ENCODE peak calls at places on chromosomes 16 and 17, in seven cellular contexts. One of them, this sample, is unnamed.

GRCh38 chr16:11572301-11572995 is 14.3 kb downstream of the LITAF start:
- DNase-seq in HCT116: no peak
- DNase-seq in SK-N-SH: no peak
- DNase-seq in HL-60: no peak
- DNase-seq in GM12891: no peak
- DNase-seq in GM12892: no peak
- DNase-seq in stomach: no peak
- DNase-seq in this sample: no peak

GRCh38 chr16:5196204-5196603 is 98.6 kb upstream of the EEF2KMT start:
- DNase-seq in GM12892: no peak
- DNase-seq in GM12891: no peak
- DNase-seq in SK-N-SH: no peak
- DNase-seq in HCT116: no peak
- DNase-seq in stomach: no peak
- DNase-seq in HL-60: no peak
- DNase-seq in this sample: no peak

GRCh38 chr16:22955461-22956145 is 141.6 kb downstream of the HS3ST2 start:
- DNase-seq in HCT116: no peak
- DNase-seq in HL-60: no peak
- DNase-seq in stomach: no peak
- DNase-seq in SK-N-SH: peak; percentile 67
- DNase-seq in GM12892: no peak
- DNase-seq in GM12891: no peak
- DNase-seq in this sample: no peak

GRCh38 chr17:19389386-19389785 is 2.4 kb upstream of the MFAP4 start:
- DNase-seq in HL-60: no peak
- DNase-seq in GM12892: no peak
- DNase-seq in GM12891: no peak
- DNase-seq in stomach: no peak
- DNase-seq in HCT116: no peak
- DNase-seq in SK-N-SH: no peak
- DNase-seq in this sample: peak; percentile 27

GRCh38 chr16:82405696-82406095 is 221.1 kb upstream of the CDH13 start:
- DNase-seq in stomach: no peak
- DNase-seq in HCT116: no peak
- DNase-seq in GM12892: no peak
- DNase-seq in SK-N-SH: no peak
- DNase-seq in GM12891: no peak
- DNase-seq in HL-60: no peak
- DNase-seq in this sample: no peak

GRCh38 chr16:79139799-79140198 is 460.7 kb downstream of the MAF start:
- DNase-seq in GM12892: no peak
- DNase-seq in HCT116: no peak
- DNase-seq in GM12891: no peak
- DNase-seq in SK-N-SH: no peak
- DNase-seq in HL-60: no peak
- DNase-seq in stomach: no peak
- DNase-seq in this sample: no peak

GRCh38 chr16:82386771-82387170 is 216.7 kb upstream of the MPHOSPH6 start:
- DNase-seq in SK-N-SH: no peak
- DNase-seq in stomach: no peak
- DNase-seq in GM12891: no peak
- DNase-seq in HCT116: no peak
- DNase-seq in GM12892: no peak
- DNase-seq in HL-60: no peak
- DNase-seq in this sample: no peak

GRCh38 chr16:1073262-1073558 is 663 bp downstream of the SSTR5 start:
- DNase-seq in GM12891: no peak
- DNase-seq in SK-N-SH: no peak
- DNase-seq in stomach: no peak
- DNase-seq in HCT116: no peak
- DNase-seq in GM12892: no peak
- DNase-seq in HL-60: no peak
- DNase-seq in this sample: no peak

GRCh38 chr17:58370716-58371115 is 18.7 kb upstream of the SUPT4H1 start:
- DNase-seq in HL-60: no peak
- DNase-seq in GM12892: no peak
- DNase-seq in stomach: no peak
- DNase-seq in GM12891: no peak
- DNase-seq in SK-N-SH: no peak
- DNase-seq in HCT116: no peak
- DNase-seq in this sample: no peak

GRCh38 chr16:3458278-3458851 is 14.9 kb downstream of the NAA60 start:
- DNase-seq in GM12892: no peak
- DNase-seq in SK-N-SH: no peak
- DNase-seq in stomach: no peak
- DNase-seq in GM12891: no peak
- DNase-seq in HCT116: no peak
- DNase-seq in HL-60: no peak
- DNase-seq in this sample: no peak

DNA sequence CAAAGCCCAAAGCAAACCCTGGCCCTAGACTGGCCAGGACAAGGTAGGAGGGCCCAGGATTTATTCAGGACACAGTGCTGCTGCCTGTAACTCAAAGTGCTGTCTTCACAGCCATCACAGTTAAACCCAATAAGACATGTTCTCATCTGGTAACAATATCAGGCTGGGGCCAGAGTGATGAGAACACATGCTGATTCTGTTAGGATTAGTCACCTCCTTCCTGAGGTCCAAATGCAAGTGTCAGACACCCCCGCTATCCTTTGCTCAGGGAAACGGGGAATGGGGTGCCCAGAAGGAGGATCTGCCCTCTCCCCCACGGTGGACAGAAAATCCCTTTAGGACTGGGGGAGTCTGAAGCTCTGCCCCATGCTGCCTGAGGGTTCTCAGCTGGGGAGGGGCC is 9.6 kb downstream of the ZDHHC1 start:
- DNase-seq in stomach: no peak
- DNase-seq in HCT116: no peak
- DNase-seq in GM12892: no peak
- DNase-seq in SK-N-SH: peak; percentile 54
- DNase-seq in GM12891: no peak
- DNase-seq in HL-60: no peak
- DNase-seq in this sample: no peak
- TF ChIP-seq POLR2AphosphoS5 in stomach: no peak
- TF ChIP-seq POLR2AphosphoS5 in HCT116: no peak
- TF ChIP-seq POLR2AphosphoS5 in GM12892: no peak
- TF ChIP-seq POLR2AphosphoS5 in SK-N-SH: peak; percentile 74
- TF ChIP-seq POLR2AphosphoS5 in GM12891: no peak
- TF ChIP-seq POLR2AphosphoS5 in HL-60: no peak
- TF ChIP-seq POLR2AphosphoS5 in this sample: no peak

GRCh38 chr17:61253937-61254677 is 145.5 kb upstream of the TBX2 start:
- DNase-seq in SK-N-SH: no peak
- DNase-seq in GM12892: no peak
- DNase-seq in HCT116: no peak
- DNase-seq in GM12891: no peak
- DNase-seq in HL-60: no peak
- DNase-seq in stomach: no peak
- DNase-seq in this sample: no peak

GRCh38 chr17:61251939-61252865 is 147.4 kb upstream of the TBX2 start:
- DNase-seq in HCT116: no peak
- DNase-seq in GM12892: no peak
- DNase-seq in HL-60: peak; percentile 97
- DNase-seq in SK-N-SH: peak; percentile 42
- DNase-seq in stomach: peak; percentile 76
- DNase-seq in GM12891: no peak
- DNase-seq in this sample: peak; percentile 87

GRCh38 chr17:61254894-61255293 is 144.7 kb upstream of the TBX2 start:
- DNase-seq in HCT116: no peak
- DNase-seq in stomach: no peak
- DNase-seq in GM12892: no peak
- DNase-seq in SK-N-SH: no peak
- DNase-seq in HL-60: no peak
- DNase-seq in GM12891: no peak
- DNase-seq in this sample: no peak

GRCh38 chr17:61255609-61256008 is 144.0 kb upstream of the TBX2 start:
- DNase-seq in HL-60: no peak
- DNase-seq in SK-N-SH: no peak
- DNase-seq in HCT116: no peak
- DNase-seq in stomach: no peak
- DNase-seq in GM12891: no peak
- DNase-seq in GM12892: no peak
- DNase-seq in this sample: no peak

DNA sequence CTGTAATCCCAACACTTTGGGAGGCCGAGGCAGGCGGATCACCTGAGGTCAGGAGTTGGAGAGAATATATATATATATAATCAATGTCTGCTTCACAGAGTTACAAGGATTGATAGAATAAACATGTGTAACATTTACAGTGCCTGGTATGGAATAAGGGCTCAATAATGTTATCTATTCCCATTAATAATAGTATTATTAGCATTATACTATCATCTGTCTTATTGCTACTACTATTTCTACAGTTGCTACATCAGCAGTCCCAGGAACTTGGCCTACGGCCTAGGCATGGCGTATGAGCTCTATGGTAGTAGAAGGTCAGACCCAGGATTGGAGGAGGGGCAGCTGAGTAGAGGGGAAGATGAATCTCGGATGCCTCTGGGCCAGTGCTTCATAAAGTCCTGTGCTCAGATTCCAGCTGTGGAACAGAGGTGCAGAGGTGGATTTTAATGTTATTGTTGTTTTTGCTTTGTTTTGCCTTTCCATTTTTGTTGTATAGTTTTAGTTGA is 146.3 kb upstream of the TBX2 start:
- DNase-seq in HL-60: no peak
- DNase-seq in GM12891: no peak
- DNase-seq in stomach: no peak
- DNase-seq in HCT116: no peak
- DNase-seq in SK-N-SH: no peak
- DNase-seq in GM12892: no peak
- DNase-seq in this sample: no peak
- TF ChIP-seq POLR2AphosphoS5 in HL-60: no peak
- TF ChIP-seq POLR2AphosphoS5 in GM12891: no peak
- TF ChIP-seq POLR2AphosphoS5 in stomach: no peak
- TF ChIP-seq POLR2AphosphoS5 in HCT116: no peak
- TF ChIP-seq POLR2AphosphoS5 in SK-N-SH: no peak
- TF ChIP-seq POLR2AphosphoS5 in GM12892: no peak
- TF ChIP-seq POLR2AphosphoS5 in this sample: no peak

GRCh38 chr17:78257810-78258322 is 26.4 kb downstream of the TMEM235 start:
- DNase-seq in HCT116: no peak
- DNase-seq in GM12892: no peak
- DNase-seq in SK-N-SH: peak; percentile 63
- DNase-seq in GM12891: no peak
- DNase-seq in stomach: peak; percentile 38
- DNase-seq in HL-60: peak; percentile 85
- DNase-seq in this sample: no peak
- TF ChIP-seq POLR2AphosphoS5 in HCT116: no peak
- TF ChIP-seq POLR2AphosphoS5 in GM12892: no peak
- TF ChIP-seq POLR2AphosphoS5 in SK-N-SH: no peak
- TF ChIP-seq POLR2AphosphoS5 in GM12891: no peak
- TF ChIP-seq POLR2AphosphoS5 in stomach: no peak
- TF ChIP-seq POLR2AphosphoS5 in HL-60: peak; percentile 68
- TF ChIP-seq POLR2AphosphoS5 in this sample: no peak

GRCh38 chr17:56710986-56711385 is 117.5 kb downstream of the NOG start:
- DNase-seq in GM12891: no peak
- DNase-seq in stomach: no peak
- DNase-seq in SK-N-SH: no peak
- DNase-seq in HL-60: no peak
- DNase-seq in GM12892: no peak
- DNase-seq in HCT116: no peak
- DNase-seq in this sample: no peak

GRCh38 chr17:56717471-56717870 is 116.2 kb downstream of the C17orf67 start:
- DNase-seq in GM12891: no peak
- DNase-seq in HCT116: no peak
- DNase-seq in GM12892: no peak
- DNase-seq in SK-N-SH: no peak
- DNase-seq in stomach: no peak
- DNase-seq in HL-60: no peak
- DNase-seq in this sample: no peak

GRCh38 chr17:56718515-56718914 is 115.2 kb downstream of the C17orf67 start:
- DNase-seq in GM12892: no peak
- DNase-seq in stomach: no peak
- DNase-seq in HL-60: no peak
- DNase-seq in GM12891: no peak
- DNase-seq in HCT116: no peak
- DNase-seq in SK-N-SH: no peak
- DNase-seq in this sample: no peak

GRCh38 chr17:56715613-56716357 is 117.9 kb downstream of the C17orf67 start:
- DNase-seq in SK-N-SH: peak; percentile 80
- DNase-seq in GM12891: peak; percentile 55
- DNase-seq in stomach: peak; percentile 80
- DNase-seq in GM12892: peak; percentile 53
- DNase-seq in HCT116: peak; percentile 83
- DNase-seq in HL-60: peak; percentile 95
- DNase-seq in this sample: peak; percentile 84
- TF ChIP-seq POLR2AphosphoS5 in SK-N-SH: no peak
- TF ChIP-seq POLR2AphosphoS5 in GM12891: no peak
- TF ChIP-seq POLR2AphosphoS5 in stomach: no peak
- TF ChIP-seq POLR2AphosphoS5 in GM12892: no peak
- TF ChIP-seq POLR2AphosphoS5 in HCT116: no peak
- TF ChIP-seq POLR2AphosphoS5 in HL-60: no peak
- TF ChIP-seq POLR2AphosphoS5 in this sample: no peak

GRCh38 chr17:28744104-28744801 is 442 bp downstream of the TRAF4 start:
- DNase-seq in HCT116: no peak
- DNase-seq in HL-60: no peak
- DNase-seq in GM12891: no peak
- DNase-seq in SK-N-SH: peak; percentile 91
- DNase-seq in GM12892: no peak
- DNase-seq in stomach: peak; percentile 61
- DNase-seq in this sample: no peak
- TF ChIP-seq POLR2AphosphoS5 in HCT116: no peak
- TF ChIP-seq POLR2AphosphoS5 in HL-60: no peak
- TF ChIP-seq POLR2AphosphoS5 in GM12891: no peak
- TF ChIP-seq POLR2AphosphoS5 in SK-N-SH: no peak
- TF ChIP-seq POLR2AphosphoS5 in GM12892: no peak
- TF ChIP-seq POLR2AphosphoS5 in stomach: no peak
- TF ChIP-seq POLR2AphosphoS5 in this sample: no peak

GRCh38 chr17:75869282-75870141 is 8.9 kb downstream of the TRIM47 start:
- DNase-seq in HCT116: no peak
- DNase-seq in SK-N-SH: peak; percentile 53
- DNase-seq in GM12892: no peak
- DNase-seq in HL-60: no peak
- DNase-seq in GM12891: no peak
- DNase-seq in stomach: no peak
- DNase-seq in this sample: peak; percentile 87
- TF ChIP-seq POLR2AphosphoS5 in HCT116: no peak
- TF ChIP-seq POLR2AphosphoS5 in SK-N-SH: no peak
- TF ChIP-seq POLR2AphosphoS5 in GM12892: no peak
- TF ChIP-seq POLR2AphosphoS5 in HL-60: no peak
- TF ChIP-seq POLR2AphosphoS5 in GM12891: no peak
- TF ChIP-seq POLR2AphosphoS5 in stomach: no peak
- TF ChIP-seq POLR2AphosphoS5 in this sample: peak; percentile 53

DNA sequence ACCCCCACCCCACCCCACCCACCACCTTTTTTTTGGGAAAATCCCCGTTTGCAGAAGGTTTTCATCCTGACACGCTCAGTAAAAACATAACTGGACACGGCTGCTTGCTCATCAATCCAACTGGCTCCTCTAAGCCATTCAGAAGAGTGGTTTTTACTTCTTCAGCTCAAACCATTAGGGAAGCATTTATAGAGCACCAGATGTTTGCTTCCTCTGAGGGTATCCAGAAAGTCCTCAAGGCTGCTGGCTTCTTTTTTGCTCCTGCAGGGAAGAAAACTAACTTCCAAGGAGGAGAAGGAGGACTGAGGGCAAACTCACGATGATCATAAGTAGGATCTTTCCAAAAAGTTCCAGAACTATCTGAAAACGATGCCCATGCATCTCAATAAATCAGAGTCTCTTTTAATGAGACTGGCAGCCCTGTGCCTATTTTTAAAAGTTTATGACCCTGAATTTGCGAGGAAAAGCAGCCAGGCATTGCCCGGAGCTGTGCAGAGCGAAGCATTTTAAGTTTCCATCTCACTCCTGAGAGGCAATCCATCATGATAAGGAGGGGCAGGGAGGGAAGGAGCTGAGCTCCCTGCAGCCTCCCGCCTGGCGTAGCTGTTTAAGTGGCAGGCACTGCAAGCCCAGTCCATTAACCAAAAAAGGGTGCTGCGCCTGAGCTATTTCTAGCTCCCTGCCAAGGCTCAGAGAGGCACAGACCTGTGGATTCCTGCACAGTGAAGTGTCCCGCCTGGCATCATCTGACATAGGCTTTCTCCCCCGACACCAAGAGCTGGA is 146.3 kb upstream of the FOXF1 start:
- DNase-seq in GM12892: no peak
- DNase-seq in HCT116: no peak
- DNase-seq in SK-N-SH: no peak
- DNase-seq in stomach: no peak
- DNase-seq in GM12891: no peak
- DNase-seq in HL-60: no peak
- DNase-seq in this sample: no peak
- TF ChIP-seq POLR2AphosphoS5 in GM12892: no peak
- TF ChIP-seq POLR2AphosphoS5 in HCT116: no peak
- TF ChIP-seq POLR2AphosphoS5 in SK-N-SH: no peak
- TF ChIP-seq POLR2AphosphoS5 in stomach: peak; percentile 72
- TF ChIP-seq POLR2AphosphoS5 in GM12891: no peak
- TF ChIP-seq POLR2AphosphoS5 in HL-60: no peak
- TF ChIP-seq POLR2AphosphoS5 in this sample: no peak

This sample was measured in suprapubic skin.